ENCODE peak calls at places on chromosomes 2 and 18, in eight cellular contexts. L is psoas muscle; K is MM.1S; M is GM06990; C is CD8-positive, alpha-beta memory T cell; W is suprapubic skin; T is kidney; O is IMR-90. A is an unnamed sample. For H3K36me3, the result is how much of the 10 kb centered on the place peaks cover.

GRCh38 chr2:232097260-232097659 is 135.7 kb downstream of the DIS3L2 start:
- DNase-seq in O (no peak), L (no peak), W (no peak), T (no peak), M (no peak), C (no peak), K (no peak), A (no peak)

GRCh38 chr2:51953931-51954330 is 922.0 kb upstream of the NRXN1 start:
- DNase-seq in K (no peak), W (no peak), M (no peak), O (peak), C (no peak), T (no peak), L (no peak), A (no peak)

GRCh38 chr18:31447530-31448191 is at the start of gene DSG3:
- DNase-seq in C (no peak), M (no peak), T (no peak), L (no peak), O (no peak), W (no peak), K (no peak), A (no peak)

GRCh38 chr18:60145776-60146175 is 226.8 kb downstream of the MC4R start:
- DNase-seq in C (no peak), L (no peak), K (no peak), M (no peak), O (no peak), T (no peak), W (no peak), A (no peak)

GRCh38 chr2:54999182-54999581 is 51.1 kb downstream of the RTN4 start:
- DNase-seq in M (peak), O (peak), C (no peak), T (no peak), L (no peak), K (peak), W (no peak), A (no peak)

GRCh38 chr2:65024149-65024829 is 31.9 kb upstream of the CEP68 start:
- DNase-seq in T (no peak), K (no peak), W (no peak), M (no peak), L (no peak), C (no peak), O (peak), A (no peak)

GRCh38 chr18:74898965-74899364 is 301.3 kb downstream of the ZNF407 start:
- DNase-seq in O (peak), W (no peak), K (no peak), T (no peak), C (no peak), M (no peak), L (no peak), A (no peak)

GRCh38 chr2:184338776-184339175 is 259.6 kb upstream of the ZNF804A start:
- DNase-seq in O (no peak), M (no peak), T (no peak), W (no peak), L (no peak), K (no peak), C (no peak), A (no peak)

GRCh38 chr2:53859354-53860159 is at the start of gene GPR75:
- DNase-seq in K (no peak), C (no peak), L (peak), T (peak), O (peak), M (no peak), W (no peak), A (no peak)

GRCh38 chr2:9149388-9149660 is 57.3 kb upstream of the ASAP2 start:
- DNase-seq in T (no peak), K (no peak), O (no peak), M (no peak), W (no peak), C (no peak), L (no peak), A (no peak)

GRCh38 chr2:188158337-188159100 is 133.2 kb upstream of the GULP1 start:
- DNase-seq in C (no peak), L (no peak), O (peak), T (no peak), M (no peak), W (no peak), K (no peak), A (no peak)

GRCh38 chr2:59034791-59035190 is 793.7 kb upstream of the FANCL start:
- DNase-seq in L (no peak), K (no peak), T (no peak), O (no peak), W (no peak), M (no peak), C (no peak), A (no peak)

GRCh38 chr2:53210538-53210937 is 557.1 kb upstream of the CHAC2 start:
- DNase-seq in M (no peak), O (no peak), L (no peak), C (no peak), W (no peak), T (no peak), K (no peak), A (no peak)

GRCh38 chr2:207385903-207386302 is 143.9 kb upstream of the CREB1 start:
- DNase-seq in C (no peak), L (no peak), W (no peak), M (no peak), T (no peak), K (no peak), O (peak), A (no peak)

GRCh38 chr2:223674998-223675609 is 72.9 kb upstream of the SCG2 start:
- DNase-seq in T (no peak), L (no peak), C (no peak), W (no peak), K (no peak), M (no peak), O (peak), A (no peak)

GRCh38 chr2:181268174-181268867 is 188.9 kb upstream of the ITGA4 start:
- DNase-seq in M (peak), C (no peak), K (no peak), T (no peak), W (no peak), L (no peak), O (no peak), A (no peak)

GRCh38 chr18:41933778-41934177 is 21.3 kb upstream of the PIK3C3 start:
- DNase-seq in C (no peak), W (no peak), L (no peak), K (no peak), T (no peak), O (no peak), M (no peak), A (no peak)

GRCh38 chr2:178674122-178674521 is 133.1 kb downstream of the TTN start:
- DNase-seq in W (no peak), K (no peak), M (no peak), L (no peak), O (no peak), T (no peak), C (no peak), A (no peak)

GRCh38 chr2:126784636-126785035 is 114.1 kb upstream of the TEX51 start:
- DNase-seq in K (no peak), T (no peak), M (no peak), W (no peak), O (no peak), C (no peak), L (no peak), A (no peak)

GRCh38 chr2:212546669-212547068 is 8.1 kb upstream of the ERBB4 start:
- DNase-seq in L (no peak), T (no peak), K (no peak), M (no peak), C (no peak), O (no peak), W (no peak), A (no peak)

GRCh38 chr2:228039752-228040534 is 141.5 kb downstream of the SPHKAP start:
- DNase-seq in L (no peak), W (no peak), O (no peak), C (no peak), T (no peak), K (peak), M (peak), A (no peak)

GRCh38 chr2:112483047-112483473 is 1.1 kb downstream of the TTL start:
- DNase-seq in M (peak), O (peak), C (no peak), T (no peak), W (no peak), K (no peak), L (no peak), A (no peak)

GRCh38 chr18:60050821-60051220 is 151.0 kb downstream of the PMAIP1 start:
- DNase-seq in K (no peak), L (no peak), C (no peak), W (no peak), O (no peak), T (no peak), M (no peak), A (no peak)

GRCh38 chr2:106812377-106812776 is 73.6 kb downstream of the ST6GAL2 start:
- DNase-seq in L (no peak), W (no peak), T (no peak), M (no peak), C (no peak), K (no peak), O (no peak), A (no peak)

GRCh38 chr2:25184254-25184653 is 15.9 kb upstream of the POMC start:
- DNase-seq in C (no peak), K (no peak), O (no peak), W (no peak), M (no peak), L (no peak), T (no peak), A (no peak)

GRCh38 chr2:118224144-118224887 is 136.0 kb downstream of the INSIG2 start:
- DNase-seq in W (no peak), M (peak), T (peak), K (peak), L (peak), C (peak), O (no peak), A (no peak)

GRCh38 chr2:239441261-239441701 is 40.5 kb upstream of the HDAC4 start:
- DNase-seq in T (peak), C (no peak), K (no peak), M (no peak), W (no peak), L (no peak), O (no peak), A (no peak)

GRCh38 chr18:32712860-32713259 is 60.0 kb downstream of the KLHL14 start:
- DNase-seq in T (no peak), W (no peak), L (no peak), C (no peak), K (no peak), M (no peak), O (no peak), A (no peak)

GRCh38 chr18:80192653-80193385 is 54.5 kb downstream of the PARD6G start:
- DNase-seq in M (no peak), O (no peak), L (no peak), T (no peak), K (no peak), W (no peak), C (no peak), A (no peak)

GRCh38 chr2:182473635-182474034 is 46.8 kb upstream of the PDE1A start:
- DNase-seq in L (no peak), T (no peak), O (no peak), C (no peak), K (no peak), M (no peak), W (no peak), A (no peak)
- H3K36me3 ChIP-seq in L (under half), T (under half), O (under half), C (under half), K (under half), M (under half), W (under half), A (under half)

GRCh38 chr2:86052265-86052664 is 53.4 kb downstream of the POLR1A start:
- DNase-seq in T (no peak), M (no peak), L (no peak), C (no peak), O (no peak), K (no peak), W (peak), A (no peak)
- H3K36me3 ChIP-seq in T (under half), M (under half), L (half or more), C (under half), O (under half), K (under half), W (half or more), A (under half)

GRCh38 chr2:157733263-157733662 is 104.6 kb upstream of the ACVR1C start:
- DNase-seq in C (no peak), M (no peak), L (no peak), W (no peak), O (no peak), K (no peak), T (no peak), A (no peak)
- H3K36me3 ChIP-seq in C (under half), M (under half), L (half or more), W (half or more), O (under half), K (under half), T (under half), A (under half)

GRCh38 chr2:12727641-12728040 is 10.9 kb downstream of the TRIB2 start:
- DNase-seq in C (no peak), W (no peak), T (peak), L (no peak), M (no peak), O (no peak), K (no peak), A (no peak)

GRCh38 chr2:12727085-12727484 is 10.3 kb downstream of the TRIB2 start:
- DNase-seq in W (no peak), T (peak), M (no peak), C (no peak), L (no peak), K (no peak), O (no peak), A (no peak)

GRCh38 chr2:12723741-12724463 is 7.2 kb downstream of the TRIB2 start:
- DNase-seq in W (no peak), C (no peak), K (no peak), T (no peak), M (no peak), L (no peak), O (no peak), A (no peak)

GRCh38 chr2:12726271-12726670 is 9.5 kb downstream of the TRIB2 start:
- DNase-seq in M (no peak), W (no peak), T (no peak), K (no peak), C (no peak), L (no peak), O (no peak), A (no peak)

GRCh38 chr2:12725238-12726187 is 8.8 kb downstream of the TRIB2 start:
- DNase-seq in O (no peak), W (no peak), C (no peak), K (peak), T (peak), L (no peak), M (no peak), A (no peak)
- H3K36me3 ChIP-seq in O (half or more), W (under half), C (under half), K (under half), T (under half), L (half or more), M (under half), A (under half)

DNA sequence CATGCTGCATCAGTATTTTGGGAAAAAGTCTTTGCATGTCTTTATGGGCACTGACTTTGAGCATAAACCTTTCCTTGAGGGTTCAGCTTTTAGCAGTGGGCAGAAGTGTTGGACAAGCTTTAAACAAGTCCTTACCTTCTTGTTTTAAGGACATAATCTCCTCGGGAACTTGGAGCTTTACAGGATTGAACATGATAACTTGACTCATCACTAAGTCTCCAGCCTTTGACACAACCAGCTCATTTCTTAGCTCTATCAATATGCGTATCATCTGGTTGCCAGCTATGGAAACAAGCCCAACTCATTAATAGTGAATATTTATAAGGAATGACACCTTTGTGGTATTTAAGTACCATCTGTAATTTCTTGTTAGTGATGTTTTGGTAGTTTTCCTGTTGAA is 21.0 kb upstream of the RAB27B start:
- DNase-seq in W (no peak), K (no peak), O (no peak), L (no peak), M (no peak), T (no peak), C (no peak), A (no peak)
- H3K36me3 ChIP-seq in W (under half), K (under half), O (under half), L (under half), M (under half), T (under half), C (under half), A (under half)

GRCh38 chr2:233118601-233119000 is 58.5 kb downstream of the INPP5D start:
- DNase-seq in W (peak), M (no peak), L (no peak), O (no peak), T (no peak), C (no peak), K (no peak), A (no peak)

GRCh38 chr2:233119123-233119522 is 59.0 kb downstream of the INPP5D start:
- DNase-seq in C (no peak), K (no peak), W (no peak), O (no peak), L (no peak), T (no peak), M (no peak), A (no peak)

GRCh38 chr2:233119806-233120205 is 59.7 kb downstream of the INPP5D start:
- DNase-seq in T (no peak), M (no peak), L (no peak), C (no peak), W (peak), K (no peak), O (no peak), A (no peak)

GRCh38 chr2:233121856-233122255 is 61.7 kb downstream of the INPP5D start:
- DNase-seq in K (no peak), O (no peak), L (no peak), T (no peak), C (no peak), M (no peak), W (no peak), A (no peak)

DNA sequence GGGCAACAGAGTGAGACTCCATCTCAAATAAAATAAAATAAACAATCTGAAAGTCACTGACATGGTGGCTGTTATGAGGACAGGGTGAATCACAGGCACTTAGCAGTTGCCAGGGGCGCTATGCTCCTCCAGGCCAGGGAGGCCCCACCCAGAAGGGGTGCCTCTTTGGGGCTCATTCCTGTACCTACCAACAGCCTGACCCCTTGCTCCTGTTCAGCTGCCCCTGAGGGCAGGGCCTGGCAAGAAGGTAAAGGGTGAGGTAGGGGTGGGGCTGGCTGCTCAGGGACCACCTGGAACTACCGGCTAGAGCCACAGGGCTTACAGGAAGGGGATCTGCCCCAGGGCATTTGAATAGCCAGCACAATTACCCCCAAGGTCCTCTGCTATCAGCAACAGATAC is 60.3 kb downstream of the INPP5D start:
- DNase-seq in W (peak), C (no peak), M (no peak), L (no peak), O (no peak), K (no peak), T (no peak), A (no peak)
- H3K36me3 ChIP-seq in W (under half), C (under half), M (under half), L (under half), O (under half), K (under half), T (under half), A (under half)

A was measured in esophagus squamous epithelium.